ENCODE peak calls at places on chromosomes 11 and 22, in four cellular contexts. O is K562, J is IMR-90, B is OCI-LY7. K is an unnamed sample.

GRCh38 chr11:119764108-119764874 is 35.3 kb upstream of the NECTIN1 start:
- DNase-seq in O (no peak), B (no peak), J (peak), K (no peak)

GRCh38 chr11:7512525-7513209 is 1.1 kb upstream of the PPFIBP2 start:
- DNase-seq in O (no peak), J (no peak), B (peak), K (no peak)

GRCh38 chr11:8253566-8253965 is 10.1 kb downstream of the LMO1 start:
- DNase-seq in J (no peak), O (no peak), B (no peak), K (no peak)

GRCh38 chr11:90803366-90803765 is 580.5 kb upstream of the CHORDC1 start:
- DNase-seq in O (no peak), B (no peak), J (no peak), K (peak)

GRCh38 chr11:130315354-130315970 is 745 bp upstream of the ZBTB44 start:
- DNase-seq in J (no peak), B (peak), O (peak), K (peak)

GRCh38 chr11:123543796-123544195 is 110.6 kb downstream of the SCN3B start:
- DNase-seq in B (no peak), J (peak), O (no peak), K (peak)

GRCh38 chr11:15884792-15885540 is 471.4 kb downstream of the SOX6 start:
- DNase-seq in J (no peak), B (no peak), O (peak), K (no peak)

GRCh38 chr11:113464416-113464815 is 10.8 kb downstream of the DRD2 start:
- DNase-seq in B (no peak), J (no peak), O (no peak), K (no peak)

GRCh38 chr11:125933030-125933813 is 12.6 kb upstream of the VSIG10L2 start:
- DNase-seq in J (no peak), B (no peak), O (peak), K (no peak)

GRCh38 chr22:44596726-44597125 is 98.7 kb upstream of the RTL6 start:
- DNase-seq in B (no peak), O (no peak), J (no peak), K (no peak)

GRCh38 chr11:34404280-34404679 is 34.5 kb upstream of the CAT start:
- DNase-seq in O (no peak), J (no peak), B (no peak), K (no peak)

GRCh38 chr11:8732276-8732675 is 49.7 kb downstream of the RPL27A start:
- DNase-seq in J (no peak), B (peak), O (no peak), K (no peak)

GRCh38 chr11:128180446-128181089 is 406.8 kb downstream of the ETS1 start:
- DNase-seq in B (no peak), O (no peak), J (peak), K (peak)

GRCh38 chr11:76610871-76611475 is 59.6 kb downstream of the LRRC32 start:
- DNase-seq in J (no peak), O (no peak), B (no peak), K (no peak)

GRCh38 chr22:34129691-34130486 is 209.6 kb upstream of the LARGE1 start:
- DNase-seq in B (no peak), O (no peak), J (no peak), K (no peak)

GRCh38 chr22:46139895-46140350 is 10.4 kb upstream of the PPARA start:
- DNase-seq in O (no peak), B (no peak), J (no peak), K (no peak)

GRCh38 chr22:46652930-46653331 is 32.7 kb downstream of the GRAMD4 start:
- DNase-seq in J (peak), B (no peak), O (no peak), K (no peak)

GRCh38 chr11:86592659-86593451 is 79.6 kb downstream of the ME3 start:
- DNase-seq in J (peak), O (peak), B (peak), K (peak)

GRCh38 chr11:65156926-65157325 is 13.1 kb upstream of the SPDYC start:
- DNase-seq in J (no peak), B (no peak), O (no peak), K (no peak)

GRCh38 chr11:17845431-17845881 is 110.9 kb downstream of the KCNC1 start:
- DNase-seq in O (no peak), J (peak), B (no peak), K (peak)

GRCh38 chr11:1484061-1484671 is 2.4 kb downstream of the MOB2 start:
- DNase-seq in B (no peak), J (no peak), O (no peak), K (no peak)

GRCh38 chr11:1481861-1482441 is 4.6 kb downstream of the MOB2 start:
- DNase-seq in O (no peak), J (no peak), B (no peak), K (no peak)

GRCh38 chr11:1483445-1483961 is 3.1 kb downstream of the MOB2 start:
- DNase-seq in O (no peak), J (no peak), B (no peak), K (no peak)

GRCh38 chr11:1481483-1481825 is 5.1 kb downstream of the MOB2 start:
- DNase-seq in J (no peak), O (no peak), B (no peak), K (no peak)

DNA sequence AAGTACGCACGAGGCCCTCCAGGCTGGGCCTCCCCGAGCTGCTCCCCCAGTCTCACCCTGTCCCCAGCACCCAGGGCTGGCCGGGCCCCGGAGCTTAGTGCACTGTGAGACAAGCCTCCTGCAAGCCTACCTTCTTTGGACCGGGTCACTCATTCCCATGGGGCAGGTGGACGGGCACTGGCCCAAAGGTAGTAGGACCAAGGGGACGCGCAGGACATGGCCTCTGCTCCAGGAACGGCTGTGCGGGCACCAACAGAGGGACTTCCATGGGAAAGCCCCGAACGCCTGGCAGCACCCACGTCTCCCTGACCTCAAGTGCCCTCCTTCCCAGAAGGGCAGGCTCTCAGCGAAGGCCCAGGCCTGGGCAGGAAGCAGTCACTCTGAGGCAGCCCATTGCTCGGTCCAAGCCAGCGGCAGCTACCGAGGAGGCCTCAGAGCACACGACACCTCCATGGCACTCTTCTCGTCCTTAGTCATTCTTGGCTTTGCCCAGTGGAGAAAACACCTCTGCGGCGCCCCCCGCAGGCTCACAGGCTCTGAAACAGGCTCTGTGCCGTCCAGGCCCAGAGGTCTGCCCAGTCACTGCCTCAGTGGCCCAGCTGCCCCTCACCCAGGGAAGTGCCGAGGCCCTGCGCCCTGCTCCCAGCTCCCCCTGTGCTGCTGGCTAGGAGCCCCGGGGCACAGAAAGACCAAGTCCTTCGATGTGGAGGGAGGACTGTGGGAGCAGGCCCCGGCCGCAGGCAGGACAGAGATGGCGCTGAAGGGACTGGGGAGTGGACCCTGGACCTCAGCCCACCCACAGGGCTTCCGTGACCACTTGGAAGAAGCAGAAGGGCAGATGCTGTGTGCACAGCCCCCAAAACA is 3.8 kb downstream of the MOB2 start:
- DNase-seq in O (no peak), B (no peak), J (no peak), K (no peak)
- TF ChIP-seq CTCF in O (peak), B (peak), J (no peak), K (no peak)

GRCh38 chr11:63614136-63614664 is at the start of gene PLAAT3:
- DNase-seq in O (peak), B (no peak), J (no peak), K (peak)

GRCh38 chr11:63611395-63611747 is 2.9 kb downstream of the PLAAT3 start:
- DNase-seq in J (no peak), B (no peak), O (no peak), K (no peak)

GRCh38 chr11:63610604-63611394 is 3.4 kb downstream of the PLAAT3 start:
- DNase-seq in J (no peak), B (no peak), O (no peak), K (no peak)

GRCh38 chr11:63613517-63614135 is 607 bp downstream of the PLAAT3 start:
- DNase-seq in J (no peak), B (no peak), O (peak), K (peak)

DNA sequence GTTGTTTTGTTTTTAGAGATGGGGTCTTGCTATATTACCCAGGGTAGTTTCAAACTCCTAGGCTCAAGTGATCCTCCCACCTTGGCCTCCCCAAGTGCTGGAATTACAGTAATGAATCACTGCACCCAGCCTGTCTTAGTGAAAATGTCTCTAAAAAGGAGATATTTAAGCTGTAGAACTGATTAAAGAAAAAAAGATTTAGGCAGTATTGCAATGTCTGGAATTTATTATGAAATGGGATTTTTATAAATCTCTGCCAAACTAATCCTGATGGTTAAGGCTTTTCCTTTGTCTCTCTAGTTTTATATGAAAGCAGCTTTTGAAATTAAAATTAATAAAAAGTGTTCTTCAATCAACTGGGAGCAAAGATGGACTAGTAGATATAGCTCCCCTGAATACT is 2.1 kb downstream of the PLAAT3 start:
- DNase-seq in J (no peak), B (no peak), O (no peak), K (no peak)
- H3K27ac ChIP-seq in J (no peak), B (no peak), O (no peak), K (peak)

GRCh38 chr22:50081426-50082196 is 3.6 kb downstream of the MLC1 start:
- DNase-seq in O (no peak), B (no peak), J (no peak), K (no peak)
- H2AFZ ChIP-seq in O (no peak), B (no peak), J (no peak), K (no peak)

GRCh38 chr11:47269002-47269828 is 718 bp upstream of the MADD start:
- DNase-seq in B (peak), J (peak), O (peak), K (peak)

GRCh38 chr11:47271961-47272661 is 2.2 kb downstream of the MADD start:
- DNase-seq in O (no peak), J (no peak), B (peak), K (peak)

GRCh38 chr11:47271328-47271727 is 1.4 kb downstream of the MADD start:
- DNase-seq in B (peak), J (no peak), O (no peak), K (no peak)

GRCh38 chr11:47269829-47270305 is at the start of gene MADD:
- DNase-seq in B (peak), J (peak), O (peak), K (peak)

DNA sequence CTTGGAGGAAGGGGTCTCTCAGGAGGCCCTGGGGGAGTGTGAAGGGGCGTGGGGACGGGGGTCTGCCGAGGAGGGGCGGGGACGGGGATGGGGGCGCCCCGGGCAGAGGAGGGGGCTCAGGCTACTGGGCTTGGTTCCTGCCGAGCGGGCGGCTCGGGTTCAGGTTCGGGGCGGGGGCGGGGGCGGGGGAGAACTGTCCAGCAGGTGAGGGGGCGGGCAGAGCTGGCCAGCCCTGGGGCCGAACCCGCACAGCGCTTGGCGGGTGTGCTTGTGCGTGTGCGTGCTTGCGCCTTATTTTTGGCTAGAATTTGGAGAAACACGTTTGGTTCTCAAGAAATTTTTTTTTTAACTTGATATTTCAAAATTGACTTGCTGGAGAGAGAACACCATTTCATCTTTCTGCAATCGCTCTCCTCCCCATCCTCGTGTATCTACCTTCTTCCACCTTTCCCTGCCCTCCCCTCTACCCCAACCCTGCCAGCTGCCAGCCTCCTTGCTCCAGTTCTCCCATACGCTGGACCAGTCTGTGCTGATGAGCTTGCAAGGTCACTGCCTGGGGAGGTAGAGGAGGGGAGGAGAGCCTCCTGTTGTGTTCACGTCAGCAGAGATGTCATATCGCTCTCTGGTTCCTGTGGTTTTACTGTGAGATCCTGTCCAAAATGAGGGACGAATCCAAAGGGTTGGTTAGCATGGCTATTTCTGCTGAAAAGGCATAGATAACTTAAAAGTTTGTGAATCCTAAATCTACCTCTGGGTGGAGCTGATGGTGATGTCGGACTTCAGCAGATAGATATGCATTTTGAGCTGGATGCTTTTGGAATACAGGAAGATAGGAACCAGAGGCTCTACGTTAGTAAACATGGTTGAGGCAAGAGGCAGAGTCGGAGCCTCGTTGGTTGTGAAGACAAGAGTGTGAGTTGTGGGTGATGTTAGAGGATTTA is 668 bp downstream of the MADD start:
- DNase-seq in B (peak), O (peak), J (peak), K (peak)
- TF ChIP-seq CTCF in B (peak), O (peak), J (peak), K (no peak)

K was measured in PC-9.